ENCODE peak calls at places on chromosomes 3 and 15, in four cellular contexts. L, T, F and E are unnamed samples.

GRCh38 chr3:65953301-65953812 is 85.4 kb downstream of the MAGI1 start:
- DNase-seq in L (no peak), T (no peak), F (peak), E (peak)

GRCh38 chr3:12117473-12117872 is 41.2 kb downstream of the TIMP4 start:
- DNase-seq in L (no peak), T (no peak), F (no peak), E (no peak)

GRCh38 chr3:130941793-130942192 is 47.9 kb downstream of the ATP2C1 start:
- DNase-seq in L (peak), T (peak), F (no peak), E (peak)

GRCh38 chr3:14786369-14786768 is 32.4 kb upstream of the FGD5 start:
- DNase-seq in L (no peak), T (no peak), F (no peak), E (no peak)

GRCh38 chr3:69433938-69434263 is 48.0 kb upstream of the FRMD4B start:
- DNase-seq in L (peak), T (peak), F (peak), E (peak)

GRCh38 chr3:129745253-129745652 is 138.8 kb upstream of the PLXND1 start:
- DNase-seq in L (no peak), T (peak), F (no peak), E (no peak)

GRCh38 chr3:192850501-192850981 is 67.1 kb downstream of the MB21D2 start:
- DNase-seq in L (peak), T (peak), F (peak), E (peak)

GRCh38 chr3:195151866-195152526 is 119.0 kb downstream of the XXYLT1 start:
- DNase-seq in L (peak), T (peak), F (peak), E (peak)

GRCh38 chr15:40959331-40960141 is 6.3 kb downstream of the CHAC1 start:
- DNase-seq in L (no peak), T (no peak), F (no peak), E (no peak)

GRCh38 chr3:149547954-149548728 is 73.6 kb downstream of the TM4SF4 start:
- DNase-seq in L (peak), T (peak), F (peak), E (peak)

GRCh38 chr3:53846134-53846850 is at the start of the genes CHDH and IL17RB:
- DNase-seq in L (peak), T (no peak), F (no peak), E (peak)

GRCh38 chr15:101064795-101065569 is 145.8 kb downstream of the LRRK1 start:
- DNase-seq in L (no peak), T (no peak), F (no peak), E (no peak)

GRCh38 chr15:43105077-43105769 is 615 bp downstream of the UBR1 start:
- DNase-seq in L (peak), T (peak), F (peak), E (peak)

GRCh38 chr15:91308855-91309254 is 208.8 kb downstream of the SV2B start:
- DNase-seq in L (no peak), T (no peak), F (no peak), E (no peak)

GRCh38 chr3:189773056-189773455 is 141.9 kb downstream of the TP63 start:
- DNase-seq in L (peak), T (peak), F (no peak), E (no peak)

GRCh38 chr3:186940965-186941364 is 10.6 kb downstream of the ST6GAL1 start:
- DNase-seq in L (no peak), T (peak), F (no peak), E (no peak)

GRCh38 chr3:2856062-2856792 is 253.9 kb downstream of the IL5RA start:
- DNase-seq in L (no peak), T (no peak), F (no peak), E (no peak)

GRCh38 chr15:84702961-84703482 is 12.9 kb downstream of the SEC11A start:
- DNase-seq in L (no peak), T (peak), F (no peak), E (no peak)

GRCh38 chr3:197478746-197479668 is 76.8 kb downstream of the BDH1 start:
- DNase-seq in L (no peak), T (no peak), F (peak), E (peak)

GRCh38 chr3:4982773-4983738 is 3.8 kb downstream of the BHLHE40 start:
- DNase-seq in L (peak), T (peak), F (no peak), E (peak)

GRCh38 chr3:4981688-4982494 is 2.7 kb downstream of the BHLHE40 start:
- DNase-seq in L (peak), T (peak), F (peak), E (peak)

GRCh38 chr3:4985330-4986174 is 6.3 kb downstream of the BHLHE40 start:
- DNase-seq in L (peak), T (peak), F (peak), E (peak)

GRCh38 chr3:4984511-4984864 is 5.3 kb downstream of the BHLHE40 start:
- DNase-seq in L (peak), T (peak), F (no peak), E (no peak)

GRCh38 chr3:4983739-4984510 is 4.7 kb downstream of the BHLHE40 start:
- DNase-seq in L (peak), T (peak), F (peak), E (peak)
- H3K4me2 ChIP-seq in L (peak), T (peak), F (peak), E (peak)

GRCh38 chr3:30664449-30664848 is 58.0 kb downstream of the TGFBR2 start:
- DNase-seq in L (no peak), T (no peak), F (no peak), E (no peak)
- H3K27ac ChIP-seq in L (peak), T (no peak), F (no peak), E (no peak)

GRCh38 chr3:85572978-85573377 is 614.2 kb downstream of the CADM2 start:
- DNase-seq in L (no peak), T (no peak), F (no peak), E (no peak)

GRCh38 chr3:85572426-85572825 is 613.6 kb downstream of the CADM2 start:
- DNase-seq in L (no peak), T (no peak), F (no peak), E (no peak)

GRCh38 chr3:85576091-85576690 is 617.4 kb downstream of the CADM2 start:
- DNase-seq in L (peak), T (peak), F (peak), E (peak)

GRCh38 chr3:85571835-85572234 is 613.0 kb downstream of the CADM2 start:
- DNase-seq in L (no peak), T (no peak), F (no peak), E (peak)

DNA sequence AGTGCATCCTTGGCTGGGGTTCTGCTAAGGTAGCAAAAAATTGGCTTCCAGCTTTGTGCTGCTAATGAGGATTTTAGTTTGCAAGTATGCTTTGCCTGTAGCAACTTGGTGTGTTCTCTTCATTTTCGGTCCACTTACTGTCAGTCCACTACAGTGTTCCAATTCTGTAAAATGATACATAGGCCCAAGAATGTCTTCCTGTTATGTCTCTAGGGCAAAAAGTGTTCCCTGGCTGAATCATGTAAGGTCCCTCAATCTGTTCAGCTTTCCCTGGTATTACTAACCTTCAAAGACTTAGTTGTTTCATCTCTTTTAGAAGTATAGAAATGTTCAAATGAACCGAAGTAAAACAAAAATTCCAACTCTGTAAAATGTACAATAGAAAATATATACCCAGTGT is 615.5 kb downstream of the CADM2 start:
- DNase-seq in L (no peak), T (no peak), F (no peak), E (no peak)
- H3K4me2 ChIP-seq in L (no peak), T (no peak), F (no peak), E (no peak)

GRCh38 chr15:96334705-96335428 is 4.4 kb downstream of the NR2F2 start:
- DNase-seq in L (no peak), T (no peak), F (no peak), E (no peak)
- H3K27ac ChIP-seq in L (peak), T (peak), F (no peak), E (no peak)

DNA sequence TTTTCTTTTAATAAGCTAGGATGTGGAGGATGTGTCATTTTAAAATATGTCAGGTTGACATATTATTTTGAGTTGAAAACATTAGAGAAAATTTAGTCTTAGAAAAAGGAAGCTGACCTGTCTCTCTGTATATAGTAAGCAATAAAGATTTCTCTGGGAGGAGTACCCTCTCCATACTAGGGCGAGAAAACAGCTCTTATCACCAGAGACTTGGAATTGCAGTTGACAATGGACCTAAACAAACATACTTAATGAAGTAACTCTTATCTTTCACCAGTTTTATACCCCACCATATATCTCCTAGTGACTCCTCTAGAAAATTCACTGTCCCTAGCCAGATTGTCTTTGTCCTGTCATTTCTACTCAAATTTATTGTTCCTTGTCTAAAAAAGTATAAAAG is 7.2 kb upstream of the GATM start:
- DNase-seq in L (no peak), T (no peak), F (no peak), E (no peak)
- H3K4me2 ChIP-seq in L (no peak), T (no peak), F (no peak), E (no peak)

DNA sequence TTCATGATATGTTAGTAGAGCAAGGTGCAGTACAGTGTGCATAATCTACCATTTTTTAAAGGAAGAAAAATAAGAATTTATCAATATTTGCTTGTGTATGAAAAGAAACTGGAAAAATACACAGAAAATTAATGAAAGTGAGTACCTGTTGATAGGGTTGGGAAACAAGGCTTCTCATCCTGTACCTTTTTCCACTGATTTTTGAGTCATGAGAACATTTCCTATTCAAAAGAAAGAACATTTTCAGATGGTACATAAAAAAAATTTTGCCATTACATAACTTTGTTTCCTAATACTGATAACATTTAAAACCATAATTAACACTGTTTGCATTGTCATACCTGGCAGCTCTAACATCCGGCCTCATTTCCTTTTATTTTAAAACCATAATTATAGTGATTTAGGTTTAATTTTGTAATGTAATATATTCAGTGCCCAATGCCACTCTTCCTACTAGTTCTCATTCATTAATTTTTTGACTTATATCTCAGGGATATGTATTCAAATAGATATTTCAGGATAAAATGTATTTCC is 11.7 kb downstream of the NKTR start:
- DNase-seq in L (no peak), T (no peak), F (no peak), E (no peak)
- H3K27ac ChIP-seq in L (no peak), T (no peak), F (no peak), E (no peak)

DNA sequence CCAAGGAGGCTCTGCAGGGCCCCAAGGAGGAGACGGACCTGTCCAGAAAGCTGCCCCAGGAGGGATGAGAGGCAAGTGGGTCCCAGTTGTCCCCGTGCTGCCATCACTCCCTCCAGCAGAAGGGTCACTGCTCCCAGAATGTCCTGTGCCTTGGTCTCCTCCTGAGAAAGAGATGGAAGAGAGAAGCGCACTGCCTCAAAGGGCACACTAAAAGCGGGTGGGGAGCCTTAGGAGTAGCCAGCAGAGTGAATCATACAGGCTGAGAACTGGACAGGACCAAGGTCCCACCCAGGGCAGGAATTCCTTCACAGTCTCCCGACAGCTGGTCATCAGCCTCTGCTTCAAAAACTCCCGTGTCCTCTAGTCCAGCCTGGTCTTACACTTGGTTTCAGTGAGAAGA is 4.6 kb downstream of the THPO start:
- DNase-seq in L (no peak), T (no peak), F (peak), E (no peak)
- H3K4me2 ChIP-seq in L (no peak), T (no peak), F (no peak), E (no peak)

DNA sequence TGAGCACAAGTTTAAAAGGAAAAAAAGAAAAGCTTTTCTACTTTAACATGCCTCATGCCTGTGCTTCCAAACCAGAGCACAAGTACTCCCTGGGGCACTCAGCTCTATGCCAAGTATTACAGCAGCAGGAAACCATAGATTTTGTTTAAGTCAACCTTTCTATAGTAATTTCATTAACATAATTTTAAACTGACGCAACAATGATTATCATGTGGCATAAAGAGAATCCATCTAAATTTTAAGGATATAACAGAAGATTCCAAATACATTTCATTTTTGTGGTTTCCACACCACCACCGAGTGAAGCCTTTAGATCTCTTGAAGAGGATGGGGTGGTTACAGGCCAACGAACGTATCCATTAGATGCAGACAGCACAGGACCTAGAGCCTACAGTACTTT is 112.1 kb downstream of the TNIK start:
- DNase-seq in L (no peak), T (no peak), F (no peak), E (no peak)
- H3K27ac ChIP-seq in L (no peak), T (no peak), F (peak), E (no peak)

GRCh38 chr3:105907790-105908189 is 39.0 kb upstream of the CBLB start:
- DNase-seq in L (no peak), T (no peak), F (no peak), E (no peak)
- H3K4me2 ChIP-seq in L (no peak), T (no peak), F (no peak), E (no peak)